ENCODE peak calls at places on chromosomes 16 and 17, in five cellular contexts. G is AG10803, U is mammary epithelial cell, W is GM13977, K is mesothelial cell of epicardium. X is an unnamed sample.

GRCh38 chr17:63445571-63446217 is 412 bp downstream of the CYB561 start:
- DNase-seq in W (peak), K (peak), G (no peak), U (peak), X (peak)

GRCh38 chr17:68446626-68447041 is 10.7 kb downstream of the WIPI1 start:
- DNase-seq in W (no peak), K (no peak), G (no peak), U (no peak), X (no peak)

GRCh38 chr16:19835989-19836421 is 48.6 kb downstream of the GPRC5B start:
- DNase-seq in W (no peak), G (peak), K (no peak), U (no peak), X (no peak)

GRCh38 chr16:58222532-58223316 is 24.8 kb upstream of the CSNK2A2 start:
- DNase-seq in U (peak), G (peak), K (no peak), W (no peak), X (no peak)

GRCh38 chr17:75267403-75268232 is 3.4 kb downstream of the MIF4GD start:
- DNase-seq in U (no peak), G (no peak), W (no peak), K (no peak), X (no peak)

GRCh38 chr17:45763182-45763581 is 20.9 kb upstream of the CRHR1 start:
- DNase-seq in W (no peak), K (no peak), G (no peak), U (no peak), X (no peak)

GRCh38 chr17:69572747-69573146 is 158.2 kb downstream of the MAP2K6 start:
- DNase-seq in G (no peak), K (no peak), W (no peak), U (no peak), X (no peak)

GRCh38 chr17:47789611-47790520 is 31.7 kb downstream of the OSBPL7 start:
- DNase-seq in W (peak), G (peak), U (peak), K (peak), X (peak)

GRCh38 chr16:78213751-78214150 is 114.3 kb downstream of the WWOX start:
- DNase-seq in W (no peak), G (no peak), U (no peak), K (no peak), X (no peak)

GRCh38 chr17:32780721-32781120 is 96.2 kb downstream of the MYO1D start:
- DNase-seq in U (no peak), W (no peak), G (no peak), K (no peak), X (no peak)

GRCh38 chr16:67396159-67396774 is 3.0 kb upstream of the TPPP3 start:
- DNase-seq in W (no peak), G (peak), U (peak), K (no peak), X (no peak)

GRCh38 chr17:1227917-1228751 is 42.1 kb upstream of the BHLHA9 start:
- DNase-seq in W (peak), G (no peak), K (no peak), U (no peak), X (peak)

GRCh38 chr17:78345172-78345571 is 14.7 kb downstream of the SOCS3 start:
- DNase-seq in G (no peak), U (no peak), K (no peak), W (no peak), X (no peak)
- TF ChIP-seq CTCF in G (no peak), U (no peak), K (no peak), W (no peak), X (no peak)

GRCh38 chr16:27928542-27928941 is 135.0 kb downstream of the GSG1L start:
- DNase-seq in K (no peak), U (no peak), W (no peak), G (no peak), X (no peak)
- TF ChIP-seq CTCF in K (no peak), U (no peak), W (no peak), G (no peak), X (no peak)

DNA sequence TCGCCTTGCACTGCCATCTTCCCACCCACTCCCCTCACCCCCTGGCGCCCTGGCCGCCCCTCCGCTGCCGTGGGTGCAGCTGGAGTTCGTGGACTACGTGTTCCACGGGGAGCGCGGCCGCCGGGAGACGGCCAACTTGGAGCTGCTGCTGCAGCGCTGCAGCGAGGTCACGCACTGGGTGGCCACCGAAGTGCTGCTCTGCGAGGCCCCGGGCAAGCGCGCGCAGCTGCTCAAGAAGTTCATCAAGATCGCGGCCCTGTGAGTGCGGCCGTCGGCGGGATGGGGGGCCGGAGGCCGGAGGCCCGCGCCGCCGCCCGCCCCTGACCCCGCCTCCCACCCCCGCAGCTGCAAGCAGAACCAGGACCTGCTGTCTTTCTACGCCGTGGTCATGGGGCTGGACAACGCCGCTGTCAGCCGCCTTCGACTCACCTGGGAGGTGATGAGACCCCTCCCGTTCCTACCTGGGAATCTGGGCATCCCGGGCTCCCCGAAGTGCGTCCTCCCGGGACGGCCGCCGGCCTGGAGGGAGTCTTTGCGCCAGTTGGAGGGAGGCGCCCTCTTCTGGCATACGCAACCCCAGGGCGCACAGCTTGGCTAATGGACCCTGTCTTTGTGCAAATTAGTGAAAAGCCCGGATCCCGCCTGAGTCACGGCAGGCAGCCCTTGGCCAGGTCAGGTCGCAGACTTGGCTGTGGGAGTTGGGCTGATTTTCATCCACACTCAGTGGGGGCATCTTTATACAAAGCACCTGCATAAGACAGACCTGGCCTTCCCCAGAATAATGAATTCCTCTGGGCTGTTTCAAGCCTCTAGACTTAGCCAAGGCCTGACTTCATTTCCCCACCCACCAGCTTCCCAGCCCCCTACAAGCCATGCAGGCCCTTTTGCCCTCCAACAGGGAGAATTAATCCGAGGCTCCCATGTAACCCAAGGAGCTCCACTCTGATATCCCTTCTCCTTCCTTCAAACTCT is 14.3 kb downstream of the RAPGEFL1 start:
- DNase-seq in K (peak), W (peak), U (peak), G (peak), X (peak)
- TF ChIP-seq CTCF in K (peak), W (peak), U (peak), G (peak), X (peak)

DNA sequence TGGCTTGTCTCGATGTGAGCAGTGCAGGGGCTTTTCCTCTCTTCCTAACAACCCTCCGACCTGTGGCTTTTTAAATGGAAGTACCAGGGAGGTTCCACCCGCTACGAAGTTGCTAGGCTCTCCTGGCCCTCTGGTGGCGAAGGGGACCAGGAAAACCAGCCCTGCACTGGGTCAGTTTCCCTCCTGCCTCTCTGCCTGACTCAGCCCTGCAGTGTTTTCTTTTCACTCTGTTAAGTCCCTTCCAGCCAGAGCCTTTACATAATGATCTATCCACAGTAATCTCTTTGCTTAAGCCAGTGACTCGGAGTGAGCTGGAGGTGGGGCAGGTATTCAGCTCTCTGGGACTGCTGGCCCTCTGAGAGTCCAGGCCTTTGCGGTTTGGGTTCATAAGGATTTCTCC is 331.3 kb upstream of the EEF2KMT start:
- DNase-seq in K (no peak), U (no peak), G (no peak), W (no peak), X (no peak)
- TF ChIP-seq CTCF in K (no peak), U (no peak), G (no peak), W (no peak), X (no peak)

GRCh38 chr17:42428141-42428944 is 5.3 kb upstream of the CAVIN1 start:
- DNase-seq in W (peak), U (peak), G (peak), K (no peak), X (no peak)
- TF ChIP-seq CTCF in W (peak), U (peak), G (peak), K (no peak), X (no peak)

DNA sequence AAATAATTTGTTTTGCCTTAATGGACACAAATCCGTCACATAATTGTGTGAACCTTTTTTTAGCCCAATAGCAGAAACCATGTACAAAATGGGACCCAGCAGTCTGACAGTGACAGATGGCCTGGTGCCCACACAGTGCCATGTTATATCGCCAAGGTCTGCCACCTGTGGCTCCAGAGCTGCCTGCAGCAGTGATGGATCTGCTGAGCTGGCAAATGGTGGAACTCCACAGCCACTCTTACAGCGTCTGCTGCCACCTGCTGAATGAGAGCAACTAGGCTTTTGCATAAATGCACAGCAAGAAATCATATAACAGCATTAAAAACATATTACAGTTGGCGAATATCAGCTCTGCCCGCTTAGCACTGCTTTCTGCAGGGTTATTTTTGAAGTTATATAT is 59.4 kb downstream of the NUP93 start:
- DNase-seq in W (no peak), G (peak), K (no peak), U (peak), X (no peak)
- TF ChIP-seq CTCF in W (peak), G (peak), K (no peak), U (peak), X (no peak)

DNA sequence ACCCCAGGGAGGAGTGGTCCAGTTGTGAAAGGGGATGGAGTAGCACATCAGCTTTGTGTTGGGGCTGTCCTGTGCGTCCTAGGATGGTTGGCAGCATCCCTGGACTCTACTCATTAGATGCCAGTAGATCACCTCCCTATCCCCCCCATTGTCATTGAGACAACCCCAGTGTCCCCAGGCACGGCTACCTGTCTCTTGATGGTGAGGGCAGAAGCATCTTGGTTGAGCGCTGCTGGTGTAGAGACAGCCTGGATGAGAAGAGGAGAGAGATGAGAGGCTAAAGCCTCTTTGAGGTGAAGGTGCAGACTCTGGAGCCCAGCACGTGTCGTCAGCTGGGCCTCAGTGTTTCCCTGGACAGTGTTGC is 55.4 kb downstream of the TNFRSF13B start:
- DNase-seq in U (no peak), W (no peak), G (no peak), K (no peak), X (no peak)
- TF ChIP-seq CTCF in U (no peak), W (no peak), G (no peak), K (no peak), X (no peak)

DNA sequence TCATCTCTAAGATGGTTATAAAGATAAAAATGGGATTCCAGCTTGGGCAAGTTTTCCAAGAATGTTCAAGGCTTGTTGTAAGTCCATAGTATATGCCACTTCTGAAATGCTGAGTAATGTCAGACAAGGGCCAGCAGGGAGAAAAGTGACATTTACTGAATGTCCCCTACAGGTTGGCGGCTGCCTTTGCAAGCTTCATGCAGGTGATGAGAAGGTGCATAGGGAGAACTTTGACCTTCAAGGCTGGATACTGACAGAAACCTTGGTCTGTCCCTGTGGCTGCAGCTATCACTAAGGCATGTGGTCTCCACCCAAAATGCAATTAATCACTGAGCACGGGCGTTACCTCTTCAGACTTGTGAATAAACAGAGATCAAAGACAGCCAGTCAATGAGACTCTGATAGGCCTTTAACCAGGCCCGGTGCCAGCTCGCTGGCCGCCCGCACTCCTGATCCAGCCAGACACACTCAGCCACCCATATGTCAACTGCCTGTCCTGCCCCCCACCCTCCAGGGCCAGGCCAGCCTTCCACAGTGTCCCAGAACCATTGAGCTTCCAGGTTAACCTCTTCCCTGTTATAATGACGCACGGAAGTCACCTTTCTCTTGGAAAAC is 26.9 kb upstream of the AXIN2 start:
- DNase-seq in U (no peak), W (no peak), K (no peak), G (no peak), X (no peak)
- TF ChIP-seq CTCF in U (no peak), W (no peak), K (no peak), G (no peak), X (no peak)